ENCODE peak calls at places on chromosome 18, in nine cellular contexts. F is mammary epithelial cell, K is breast epithelium, E is HepG2, Y is endothelial cell of umbilical vein, O is sigmoid colon, B is cardiac muscle cell, A is astrocyte, G is pancreas. U is an unnamed sample.

GRCh38 chr18:22432672-22433137 is 15.0 kb upstream of the CTAGE1 start:
- DNase-seq in F (peak; percentile 89), K (peak; percentile 53), E (no peak), Y (peak; percentile 93), O (peak; percentile 80), B (peak; percentile 97), A (peak; percentile 93), G (peak; percentile 82), U (peak; percentile 49)

GRCh38 chr18:22021701-22022100 is 147.7 kb upstream of the GATA6 start:
- DNase-seq in F (no peak), K (no peak), E (peak; percentile 69), Y (no peak), O (no peak), B (no peak), A (no peak), G (peak; percentile 84), U (peak; percentile 77)

GRCh38 chr18:74337155-74337911 is 21.7 kb downstream of the C18orf63 start:
- DNase-seq in F (no peak), K (no peak), E (no peak), Y (no peak), O (no peak), B (no peak), A (no peak), G (no peak), U (no peak)

GRCh38 chr18:23504720-23505119 is 1.4 kb downstream of the RMC1 start:
- DNase-seq in F (no peak), K (no peak), E (no peak), Y (no peak), O (no peak), B (no peak), A (no peak), G (no peak), U (no peak)

GRCh38 chr18:63763831-63764600 is 11.2 kb upstream of the SERPINB7 start:
- DNase-seq in F (peak; percentile 70), K (no peak), E (no peak), Y (no peak), O (no peak), B (no peak), A (no peak), G (no peak), U (no peak)

GRCh38 chr18:54223568-54224241 is 764 bp downstream of the MBD2 start:
- DNase-seq in F (peak; percentile 95), K (peak; percentile 59), E (no peak), Y (peak; percentile 83), O (peak; percentile 92), B (peak; percentile 94), A (peak; percentile 91), G (peak; percentile 72), U (peak; percentile 67)

GRCh38 chr18:39462436-39462835 is 1896.8 kb upstream of the CELF4 start:
- DNase-seq in F (peak; percentile 85), K (no peak), E (no peak), Y (peak; percentile 89), O (no peak), B (peak; percentile 34), A (peak; percentile 27), G (no peak), U (no peak)

GRCh38 chr18:1593091-1593490 is 688.4 kb downstream of the ADCYAP1 start:
- DNase-seq in F (peak; percentile 19), K (no peak), E (no peak), Y (no peak), O (no peak), B (no peak), A (no peak), G (no peak), U (no peak)

GRCh38 chr18:49251451-49251850 is 209.0 kb downstream of the DYM start:
- DNase-seq in F (no peak), K (no peak), E (no peak), Y (no peak), O (no peak), B (no peak), A (no peak), G (no peak), U (peak; percentile 13)

GRCh38 chr18:6044773-6045172 is 149.5 kb upstream of the TMEM200C start:
- DNase-seq in F (no peak), K (no peak), E (peak; percentile 8), Y (no peak), O (no peak), B (peak; percentile 7), A (no peak), G (no peak), U (no peak)

GRCh38 chr18:11741505-11742145 is 52.6 kb downstream of the GNAL start:
- DNase-seq in F (no peak), K (no peak), E (peak; percentile 11), Y (no peak), O (no peak), B (no peak), A (no peak), G (no peak), U (no peak)

GRCh38 chr18:46398625-46399024 is 258.4 kb downstream of the LOXHD1 start:
- DNase-seq in F (no peak), K (no peak), E (no peak), Y (no peak), O (no peak), B (no peak), A (no peak), G (no peak), U (no peak)

GRCh38 chr18:62279561-62279960 is 45.5 kb upstream of the TNFRSF11A start:
- DNase-seq in F (no peak), K (no peak), E (no peak), Y (no peak), O (no peak), B (no peak), A (no peak), G (no peak), U (no peak)

GRCh38 chr18:74942319-74942910 is 266.5 kb downstream of the PTGR3 start:
- DNase-seq in F (no peak), K (no peak), E (no peak), Y (peak; percentile 10), O (no peak), B (no peak), A (peak; percentile 2), G (no peak), U (no peak)

GRCh38 chr18:60506682-60507081 is 134.1 kb upstream of the MC4R start:
- DNase-seq in F (no peak), K (no peak), E (no peak), Y (no peak), O (no peak), B (no peak), A (no peak), G (no peak), U (no peak)

GRCh38 chr18:48228301-48228715 is 180.9 kb downstream of the ZBTB7C start:
- DNase-seq in F (peak; percentile 40), K (peak; percentile 55), E (no peak), Y (no peak), O (peak; percentile 70), B (peak; percentile 58), A (no peak), G (no peak), U (no peak)

GRCh38 chr18:48229445-48230052 is 179.6 kb downstream of the ZBTB7C start:
- DNase-seq in F (no peak), K (no peak), E (no peak), Y (no peak), O (no peak), B (peak; percentile 11), A (no peak), G (no peak), U (no peak)

GRCh38 chr18:48226401-48226800 is 182.8 kb downstream of the ZBTB7C start:
- DNase-seq in F (peak; percentile 34), K (no peak), E (no peak), Y (no peak), O (no peak), B (no peak), A (no peak), G (no peak), U (no peak)

GRCh38 chr18:48228841-48229240 is 180.3 kb downstream of the ZBTB7C start:
- DNase-seq in F (no peak), K (no peak), E (no peak), Y (no peak), O (no peak), B (peak; percentile 43), A (no peak), G (no peak), U (no peak)

GRCh38 chr18:48227206-48227605 is 182.0 kb downstream of the ZBTB7C start:
- DNase-seq in F (peak; percentile 79), K (no peak), E (no peak), Y (no peak), O (no peak), B (no peak), A (no peak), G (no peak), U (no peak)
- TF ChIP-seq CTCF in F (no peak), K (no peak), E (no peak), Y (no peak), O (no peak), B (no peak), A (no peak), G (no peak), U (no peak)

GRCh38 chr18:76468345-76469275 is 26.4 kb downstream of the ZNF516 start:
- DNase-seq in F (no peak), K (no peak), E (no peak), Y (no peak), O (peak; percentile 48), B (no peak), A (no peak), G (no peak), U (no peak)
- H3K4me3 ChIP-seq in F (no peak overlapping the region), K (no peak overlapping the region), E (no peak overlapping the region), Y (no peak overlapping the region), O (no peak overlapping the region), B (no peak overlapping the region), A (no peak overlapping the region), G (no peak overlapping the region), U (no peak overlapping the region)

GRCh38 chr18:70149616-70150301 is 55.7 kb downstream of the RTTN start:
- DNase-seq in F (no peak), K (no peak), E (no peak), Y (no peak), O (no peak), B (no peak), A (no peak), G (no peak), U (no peak)
- H3K36me3 ChIP-seq in F (peaks cover 8% of the 10 kb centered on the region), K (peaks cover 8% of the 10 kb centered on the region), E (peaks cover 1% of the 10 kb centered on the region), Y (no peaks in the 10 kb centered on the region), O (peaks cover 32% of the 10 kb centered on the region), B (peaks cover 14% of the 10 kb centered on the region), A (peaks cover 3% of the 10 kb centered on the region), G (no peaks in the 10 kb centered on the region), U (no peaks in the 10 kb centered on the region)

GRCh38 chr18:50745946-50746345 is 73.9 kb downstream of the MRO start:
- DNase-seq in F (no peak), K (no peak), E (no peak), Y (no peak), O (no peak), B (no peak), A (no peak), G (no peak), U (no peak)

GRCh38 chr18:50747849-50748242 is 72.0 kb downstream of the MRO start:
- DNase-seq in F (no peak), K (no peak), E (no peak), Y (no peak), O (no peak), B (no peak), A (no peak), G (no peak), U (no peak)

GRCh38 chr18:50744253-50744652 is 75.6 kb downstream of the MRO start:
- DNase-seq in F (no peak), K (no peak), E (no peak), Y (no peak), O (no peak), B (no peak), A (no peak), G (no peak), U (no peak)

GRCh38 chr18:50738103-50738757 is 81.6 kb downstream of the MRO start:
- DNase-seq in F (no peak), K (no peak), E (no peak), Y (no peak), O (no peak), B (no peak), A (no peak), G (no peak), U (no peak)

GRCh38 chr18:50742947-50743346 is 76.9 kb downstream of the MRO start:
- DNase-seq in F (no peak), K (no peak), E (no peak), Y (no peak), O (no peak), B (no peak), A (no peak), G (no peak), U (no peak)
- TF ChIP-seq CTCF in F (no peak), K (no peak), E (no peak), Y (no peak), O (no peak), B (no peak), A (no peak), G (no peak), U (no peak)

U was measured in mucosa of descending colon.